ENCODE peak calls at places on chromosomes 13 and 19, in six cellular contexts. One of them, this sample, is unnamed.

GRCh38 chr19:9945319-9945966 is 9.1 kb upstream of the OLFM2 start:
- DNase-seq in A549: no peak
- DNase-seq in HepG2: peak; percentile 10
- DNase-seq in NB4: peak; percentile 71
- DNase-seq in K562: peak; percentile 76
- DNase-seq in endothelial cell of umbilical vein: peak; percentile 7
- DNase-seq in this sample: no peak

GRCh38 chr19:48560095-48560530 is 8.1 kb downstream of the SULT2B1 start:
- DNase-seq in A549: no peak
- DNase-seq in HepG2: peak; percentile 43
- DNase-seq in NB4: peak; percentile 77
- DNase-seq in K562: peak; percentile 57
- DNase-seq in endothelial cell of umbilical vein: no peak
- DNase-seq in this sample: no peak

GRCh38 chr19:40960062-40960685 is 30.9 kb upstream of the CYP2B6 start:
- DNase-seq in A549: no peak
- DNase-seq in HepG2: no peak
- DNase-seq in NB4: no peak
- DNase-seq in K562: no peak
- DNase-seq in endothelial cell of umbilical vein: no peak
- DNase-seq in this sample: no peak

GRCh38 chr19:6499052-6499790 is 2.9 kb downstream of the TUBB4A start:
- DNase-seq in A549: no peak
- DNase-seq in HepG2: no peak
- DNase-seq in NB4: no peak
- DNase-seq in K562: no peak
- DNase-seq in endothelial cell of umbilical vein: no peak
- DNase-seq in this sample: no peak

GRCh38 chr19:13807421-13808021 is 12.3 kb downstream of the ZSWIM4 start:
- DNase-seq in A549: no peak
- DNase-seq in HepG2: no peak
- DNase-seq in NB4: no peak
- DNase-seq in K562: no peak
- DNase-seq in endothelial cell of umbilical vein: no peak
- DNase-seq in this sample: no peak

GRCh38 chr19:23909222-23909621 is 5.5 kb upstream of the ZNF726 start:
- DNase-seq in A549: no peak
- DNase-seq in HepG2: no peak
- DNase-seq in NB4: no peak
- DNase-seq in K562: no peak
- DNase-seq in endothelial cell of umbilical vein: no peak
- DNase-seq in this sample: no peak

GRCh38 chr13:88919970-88920628 is 1248.9 kb downstream of the SLITRK5 start:
- DNase-seq in A549: no peak
- DNase-seq in HepG2: no peak
- DNase-seq in NB4: peak; percentile 80
- DNase-seq in K562: no peak
- DNase-seq in endothelial cell of umbilical vein: no peak
- DNase-seq in this sample: peak; percentile 12

GRCh38 chr13:45769072-45769471 is 67.0 kb downstream of the CBY2 start:
- DNase-seq in A549: no peak
- DNase-seq in HepG2: no peak
- DNase-seq in NB4: no peak
- DNase-seq in K562: no peak
- DNase-seq in endothelial cell of umbilical vein: no peak
- DNase-seq in this sample: no peak

GRCh38 chr19:799076-799881 is 2.0 kb downstream of the PTBP1 start:
- DNase-seq in A549: no peak
- DNase-seq in HepG2: peak; percentile 55
- DNase-seq in NB4: peak; percentile 50
- DNase-seq in K562: peak; percentile 11
- DNase-seq in endothelial cell of umbilical vein: peak; percentile 33
- DNase-seq in this sample: no peak

GRCh38 chr19:2841858-2842574 is 741 bp downstream of the ZNF555 start:
- DNase-seq in A549: no peak
- DNase-seq in HepG2: no peak
- DNase-seq in NB4: peak; percentile 30
- DNase-seq in K562: peak; percentile 61
- DNase-seq in endothelial cell of umbilical vein: no peak
- DNase-seq in this sample: no peak

GRCh38 chr19:30742981-30743380 is 370.8 kb downstream of the ZNF536 start:
- DNase-seq in A549: no peak
- DNase-seq in HepG2: no peak
- DNase-seq in NB4: no peak
- DNase-seq in K562: no peak
- DNase-seq in endothelial cell of umbilical vein: no peak
- DNase-seq in this sample: no peak

GRCh38 chr13:60647547-60647946 is 250.5 kb downstream of the TDRD3 start:
- DNase-seq in A549: no peak
- DNase-seq in HepG2: no peak
- DNase-seq in NB4: no peak
- DNase-seq in K562: no peak
- DNase-seq in endothelial cell of umbilical vein: no peak
- DNase-seq in this sample: no peak

GRCh38 chr19:12779162-12779993 is 4.0 kb upstream of the HOOK2 start:
- DNase-seq in A549: no peak
- DNase-seq in HepG2: peak; percentile 61
- DNase-seq in NB4: peak; percentile 51
- DNase-seq in K562: no peak
- DNase-seq in endothelial cell of umbilical vein: peak; percentile 67
- DNase-seq in this sample: no peak

DNA sequence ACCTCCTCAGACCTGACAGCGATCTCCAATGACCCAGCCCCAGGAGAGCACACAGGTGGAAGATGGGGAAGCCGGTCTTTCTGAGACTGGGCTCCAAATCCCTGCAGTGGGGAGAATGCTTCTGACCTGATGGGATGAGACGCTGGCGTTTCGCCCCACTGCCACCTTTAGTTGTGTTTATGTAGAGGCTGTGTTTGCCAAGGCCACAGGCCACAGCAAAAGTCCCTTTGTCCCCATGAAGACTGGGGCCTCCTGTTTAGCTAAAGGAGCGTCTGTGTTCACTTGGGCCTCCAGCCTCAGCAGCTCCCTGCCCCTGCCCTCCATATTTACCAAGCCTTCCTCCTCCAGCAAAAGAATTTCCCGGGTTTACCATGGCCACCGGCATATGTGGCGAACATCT is 10.4 kb upstream of the KLK14 start:
- DNase-seq in A549: no peak
- DNase-seq in HepG2: peak; percentile 11
- DNase-seq in NB4: no peak
- DNase-seq in K562: no peak
- DNase-seq in endothelial cell of umbilical vein: no peak
- DNase-seq in this sample: no peak
- TF ChIP-seq MYC in A549: no peak
- TF ChIP-seq MYC in HepG2: no peak
- TF ChIP-seq MYC in NB4: no peak
- TF ChIP-seq MYC in K562: no peak
- TF ChIP-seq MYC in endothelial cell of umbilical vein: no peak
- TF ChIP-seq MYC in this sample: no peak

GRCh38 chr13:110524484-110525254 is 36.9 kb downstream of the RAB20 start:
- DNase-seq in A549: no peak
- DNase-seq in HepG2: no peak
- DNase-seq in NB4: peak; percentile 87
- DNase-seq in K562: no peak
- DNase-seq in endothelial cell of umbilical vein: no peak
- DNase-seq in this sample: no peak
- TF ChIP-seq MYC in A549: no peak
- TF ChIP-seq MYC in HepG2: no peak
- TF ChIP-seq MYC in NB4: no peak
- TF ChIP-seq MYC in K562: no peak
- TF ChIP-seq MYC in endothelial cell of umbilical vein: no peak
- TF ChIP-seq MYC in this sample: no peak

DNA sequence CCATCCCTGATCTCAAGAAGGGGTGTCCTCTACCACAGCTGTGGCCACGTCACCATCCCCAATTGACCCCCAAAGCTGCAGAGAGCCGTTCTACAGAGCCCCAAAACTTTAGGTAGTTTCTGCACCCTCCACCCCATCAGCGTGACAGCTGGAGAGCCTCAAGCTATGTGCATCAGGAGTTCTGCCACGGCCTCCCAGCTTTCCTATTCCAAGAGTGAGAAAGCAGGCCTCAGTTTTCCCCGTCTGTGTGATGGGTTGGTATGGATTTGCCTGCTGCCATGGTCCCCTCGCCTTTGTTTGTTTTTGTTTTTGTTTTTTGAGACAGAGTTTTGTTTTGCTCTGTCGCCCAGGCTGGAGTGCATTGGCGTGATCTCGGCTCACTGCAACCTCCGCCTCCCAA is 1.5 kb downstream of the BCL3 start:
- DNase-seq in A549: no peak
- DNase-seq in HepG2: no peak
- DNase-seq in NB4: no peak
- DNase-seq in K562: no peak
- DNase-seq in endothelial cell of umbilical vein: no peak
- DNase-seq in this sample: no peak
- TF ChIP-seq MYC in A549: no peak
- TF ChIP-seq MYC in HepG2: no peak
- TF ChIP-seq MYC in NB4: no peak
- TF ChIP-seq MYC in K562: no peak
- TF ChIP-seq MYC in endothelial cell of umbilical vein: no peak
- TF ChIP-seq MYC in this sample: no peak

DNA sequence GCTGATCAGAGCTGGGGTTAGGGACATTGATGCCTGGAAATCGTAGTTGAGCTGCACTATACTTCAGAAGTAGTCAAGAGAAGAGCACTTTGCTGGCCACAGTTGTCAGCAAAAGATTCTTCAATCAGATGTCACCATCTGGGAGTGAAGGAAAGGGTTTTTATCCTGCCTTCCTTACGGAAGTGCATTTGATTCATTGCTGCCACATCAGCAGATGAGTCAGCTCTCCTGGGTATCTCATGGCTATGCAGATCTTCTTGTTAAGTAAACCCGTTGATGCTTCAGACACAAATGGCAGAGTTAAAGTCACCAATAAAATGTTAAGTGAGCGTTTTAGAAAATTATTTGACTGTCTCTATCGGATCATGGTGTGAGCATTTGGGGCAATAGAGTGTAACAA is 283.3 kb upstream of the ARGLU1 start:
- DNase-seq in A549: no peak
- DNase-seq in HepG2: no peak
- DNase-seq in NB4: no peak
- DNase-seq in K562: no peak
- DNase-seq in endothelial cell of umbilical vein: no peak
- DNase-seq in this sample: no peak
- TF ChIP-seq MYC in A549: no peak
- TF ChIP-seq MYC in HepG2: no peak
- TF ChIP-seq MYC in NB4: no peak
- TF ChIP-seq MYC in K562: no peak
- TF ChIP-seq MYC in endothelial cell of umbilical vein: no peak
- TF ChIP-seq MYC in this sample: no peak